ENCODE peak calls at places on chromosomes 3 and 15, in five cellular contexts. One of them, this sample, is unnamed.

GRCh38 chr3:189316296-189317019 is 144.7 kb downstream of the TPRG1 start:
- DNase-seq in activated gamma-delta T cell treated with Interleukin-2 at 50 U/mL for 16 hours: no peak
- DNase-seq in activated naive CD4-positive, alpha-beta T cell: no peak
- DNase-seq in AG04450: no peak
- DNase-seq in adrenal gland: no peak
- DNase-seq in this sample: peak; percentile 66

GRCh38 chr15:40702077-40702476 is 7.1 kb downstream of the RAD51 start:
- DNase-seq in activated gamma-delta T cell treated with Interleukin-2 at 50 U/mL for 16 hours: no peak
- DNase-seq in activated naive CD4-positive, alpha-beta T cell: no peak
- DNase-seq in AG04450: no peak
- DNase-seq in adrenal gland: no peak
- DNase-seq in this sample: no peak

GRCh38 chr15:75680007-75680789 is 32.5 kb downstream of the CSPG4 start:
- DNase-seq in activated gamma-delta T cell treated with Interleukin-2 at 50 U/mL for 16 hours: no peak
- DNase-seq in activated naive CD4-positive, alpha-beta T cell: no peak
- DNase-seq in AG04450: no peak
- DNase-seq in adrenal gland: no peak
- DNase-seq in this sample: no peak

GRCh38 chr3:180747805-180748361 is 68.6 kb upstream of the CCDC39 start:
- DNase-seq in activated gamma-delta T cell treated with Interleukin-2 at 50 U/mL for 16 hours: no peak
- DNase-seq in activated naive CD4-positive, alpha-beta T cell: no peak
- DNase-seq in AG04450: no peak
- DNase-seq in adrenal gland: no peak
- DNase-seq in this sample: no peak

GRCh38 chr3:184058029-184058428 is 5.2 kb downstream of the HTR3C start:
- DNase-seq in activated gamma-delta T cell treated with Interleukin-2 at 50 U/mL for 16 hours: no peak
- DNase-seq in activated naive CD4-positive, alpha-beta T cell: no peak
- DNase-seq in AG04450: no peak
- DNase-seq in adrenal gland: no peak
- DNase-seq in this sample: no peak

GRCh38 chr15:95843241-95843851 is 487.2 kb upstream of the NR2F2 start:
- DNase-seq in activated gamma-delta T cell treated with Interleukin-2 at 50 U/mL for 16 hours: no peak
- DNase-seq in activated naive CD4-positive, alpha-beta T cell: no peak
- DNase-seq in AG04450: no peak
- DNase-seq in adrenal gland: no peak
- DNase-seq in this sample: no peak

GRCh38 chr3:5115506-5116162 is 6.5 kb upstream of the ARL8B start:
- DNase-seq in activated gamma-delta T cell treated with Interleukin-2 at 50 U/mL for 16 hours: no peak
- DNase-seq in activated naive CD4-positive, alpha-beta T cell: no peak
- DNase-seq in AG04450: no peak
- DNase-seq in adrenal gland: no peak
- DNase-seq in this sample: no peak

GRCh38 chr3:126267169-126267975 is 87.0 kb upstream of the ALDH1L1 start:
- DNase-seq in activated gamma-delta T cell treated with Interleukin-2 at 50 U/mL for 16 hours: no peak
- DNase-seq in activated naive CD4-positive, alpha-beta T cell: no peak
- DNase-seq in AG04450: peak; percentile 84
- DNase-seq in adrenal gland: peak; percentile 74
- DNase-seq in this sample: peak; percentile 84

GRCh38 chr3:38519651-38520050 is 23.5 kb downstream of the EXOG start:
- DNase-seq in activated gamma-delta T cell treated with Interleukin-2 at 50 U/mL for 16 hours: peak; percentile 27
- DNase-seq in activated naive CD4-positive, alpha-beta T cell: no peak
- DNase-seq in AG04450: no peak
- DNase-seq in adrenal gland: no peak
- DNase-seq in this sample: no peak

GRCh38 chr3:101518421-101518871 is 5.4 kb upstream of the SENP7 start:
- DNase-seq in activated gamma-delta T cell treated with Interleukin-2 at 50 U/mL for 16 hours: peak; percentile 37
- DNase-seq in activated naive CD4-positive, alpha-beta T cell: no peak
- DNase-seq in AG04450: no peak
- DNase-seq in adrenal gland: no peak
- DNase-seq in this sample: no peak

GRCh38 chr3:37182816-37183215 is 8.4 kb upstream of the LRRFIP2 start:
- DNase-seq in activated gamma-delta T cell treated with Interleukin-2 at 50 U/mL for 16 hours: no peak
- DNase-seq in activated naive CD4-positive, alpha-beta T cell: no peak
- DNase-seq in AG04450: no peak
- DNase-seq in adrenal gland: no peak
- DNase-seq in this sample: no peak

GRCh38 chr3:33115024-33115768 is 1.4 kb downstream of the CRTAP start:
- DNase-seq in activated gamma-delta T cell treated with Interleukin-2 at 50 U/mL for 16 hours: no peak
- DNase-seq in activated naive CD4-positive, alpha-beta T cell: no peak
- DNase-seq in AG04450: peak; percentile 36
- DNase-seq in adrenal gland: peak; percentile 96
- DNase-seq in this sample: peak; percentile 88

GRCh38 chr3:15438988-15439387 is 11.6 kb downstream of the EAF1 start:
- DNase-seq in activated gamma-delta T cell treated with Interleukin-2 at 50 U/mL for 16 hours: no peak
- DNase-seq in activated naive CD4-positive, alpha-beta T cell: no peak
- DNase-seq in AG04450: no peak
- DNase-seq in adrenal gland: no peak
- DNase-seq in this sample: no peak

GRCh38 chr3:54681706-54682105 is 246.2 kb downstream of the LRTM1 start:
- DNase-seq in activated gamma-delta T cell treated with Interleukin-2 at 50 U/mL for 16 hours: no peak
- DNase-seq in activated naive CD4-positive, alpha-beta T cell: no peak
- DNase-seq in AG04450: no peak
- DNase-seq in adrenal gland: no peak
- DNase-seq in this sample: no peak

GRCh38 chr3:29427266-29428103 is 146.6 kb downstream of the RBMS3 start:
- DNase-seq in activated gamma-delta T cell treated with Interleukin-2 at 50 U/mL for 16 hours: no peak
- DNase-seq in activated naive CD4-positive, alpha-beta T cell: no peak
- DNase-seq in AG04450: no peak
- DNase-seq in adrenal gland: no peak
- DNase-seq in this sample: peak; percentile 9

GRCh38 chr3:78951546-78951945 is 816.3 kb downstream of the ROBO1 start:
- DNase-seq in activated gamma-delta T cell treated with Interleukin-2 at 50 U/mL for 16 hours: no peak
- DNase-seq in activated naive CD4-positive, alpha-beta T cell: no peak
- DNase-seq in AG04450: peak; percentile 81
- DNase-seq in adrenal gland: no peak
- DNase-seq in this sample: no peak

GRCh38 chr3:151468284-151468917 is 7.5 kb upstream of the IGSF10 start:
- DNase-seq in activated gamma-delta T cell treated with Interleukin-2 at 50 U/mL for 16 hours: peak; percentile 40
- DNase-seq in activated naive CD4-positive, alpha-beta T cell: no peak
- DNase-seq in AG04450: peak; percentile 42
- DNase-seq in adrenal gland: peak; percentile 65
- DNase-seq in this sample: peak; percentile 27

GRCh38 chr3:30421261-30421660 is 185.1 kb upstream of the TGFBR2 start:
- DNase-seq in activated gamma-delta T cell treated with Interleukin-2 at 50 U/mL for 16 hours: no peak
- DNase-seq in activated naive CD4-positive, alpha-beta T cell: no peak
- DNase-seq in AG04450: peak; percentile 27
- DNase-seq in adrenal gland: no peak
- DNase-seq in this sample: no peak

GRCh38 chr3:134427400-134428111 is 53.3 kb upstream of the AMOTL2 start:
- DNase-seq in activated gamma-delta T cell treated with Interleukin-2 at 50 U/mL for 16 hours: no peak
- DNase-seq in activated naive CD4-positive, alpha-beta T cell: no peak
- DNase-seq in AG04450: peak; percentile 99
- DNase-seq in adrenal gland: peak; percentile 59
- DNase-seq in this sample: peak; percentile 6

GRCh38 chr15:84944311-84944710 is 37.3 kb upstream of the PDE8A start:
- DNase-seq in activated gamma-delta T cell treated with Interleukin-2 at 50 U/mL for 16 hours: no peak
- DNase-seq in activated naive CD4-positive, alpha-beta T cell: no peak
- DNase-seq in AG04450: no peak
- DNase-seq in adrenal gland: no peak
- DNase-seq in this sample: no peak

GRCh38 chr3:124685481-124685880 is 44.8 kb upstream of the UMPS start:
- DNase-seq in activated gamma-delta T cell treated with Interleukin-2 at 50 U/mL for 16 hours: no peak
- DNase-seq in activated naive CD4-positive, alpha-beta T cell: no peak
- DNase-seq in AG04450: no peak
- DNase-seq in adrenal gland: no peak
- DNase-seq in this sample: no peak

GRCh38 chr3:174581551-174581950 is 277.6 kb upstream of the NAALADL2 start:
- DNase-seq in activated gamma-delta T cell treated with Interleukin-2 at 50 U/mL for 16 hours: no peak
- DNase-seq in activated naive CD4-positive, alpha-beta T cell: no peak
- DNase-seq in AG04450: no peak
- DNase-seq in adrenal gland: no peak
- DNase-seq in this sample: no peak

GRCh38 chr3:122915300-122916055 is 112.1 kb downstream of the SEMA5B start:
- DNase-seq in activated gamma-delta T cell treated with Interleukin-2 at 50 U/mL for 16 hours: no peak
- DNase-seq in activated naive CD4-positive, alpha-beta T cell: no peak
- DNase-seq in AG04450: no peak
- DNase-seq in adrenal gland: no peak
- DNase-seq in this sample: no peak

GRCh38 chr3:22907796-22908195 is 295.3 kb upstream of the UBE2E2 start:
- DNase-seq in activated gamma-delta T cell treated with Interleukin-2 at 50 U/mL for 16 hours: no peak
- DNase-seq in activated naive CD4-positive, alpha-beta T cell: no peak
- DNase-seq in AG04450: no peak
- DNase-seq in adrenal gland: no peak
- DNase-seq in this sample: no peak

GRCh38 chr15:79593119-79593869 is 161.2 kb downstream of the MINAR1 start:
- DNase-seq in activated gamma-delta T cell treated with Interleukin-2 at 50 U/mL for 16 hours: no peak
- DNase-seq in activated naive CD4-positive, alpha-beta T cell: no peak
- DNase-seq in AG04450: no peak
- DNase-seq in adrenal gland: peak; percentile 6
- DNase-seq in this sample: peak; percentile 4

GRCh38 chr3:12170207-12170606 is 11.5 kb upstream of the TIMP4 start:
- DNase-seq in activated gamma-delta T cell treated with Interleukin-2 at 50 U/mL for 16 hours: no peak
- DNase-seq in activated naive CD4-positive, alpha-beta T cell: no peak
- DNase-seq in AG04450: no peak
- DNase-seq in adrenal gland: no peak
- DNase-seq in this sample: peak; percentile 9

GRCh38 chr3:4069796-4070195 is 233.4 kb upstream of the SETMAR start:
- DNase-seq in activated gamma-delta T cell treated with Interleukin-2 at 50 U/mL for 16 hours: no peak
- DNase-seq in activated naive CD4-positive, alpha-beta T cell: no peak
- DNase-seq in AG04450: no peak
- DNase-seq in adrenal gland: no peak
- DNase-seq in this sample: no peak

GRCh38 chr3:33218446-33219174 is at the start of gene SUSD5:
- DNase-seq in activated gamma-delta T cell treated with Interleukin-2 at 50 U/mL for 16 hours: no peak
- DNase-seq in activated naive CD4-positive, alpha-beta T cell: no peak
- DNase-seq in AG04450: no peak
- DNase-seq in adrenal gland: peak; percentile 7
- DNase-seq in this sample: peak; percentile 45

GRCh38 chr15:28456476-28457395 is 76.0 kb downstream of the GOLGA8G start:
- DNase-seq in activated gamma-delta T cell treated with Interleukin-2 at 50 U/mL for 16 hours: no peak
- DNase-seq in activated naive CD4-positive, alpha-beta T cell: no peak
- DNase-seq in AG04450: no peak
- DNase-seq in adrenal gland: no peak
- DNase-seq in this sample: peak; percentile 3

GRCh38 chr3:153785901-153786300 is 335.3 kb upstream of the ARHGEF26 start:
- DNase-seq in activated gamma-delta T cell treated with Interleukin-2 at 50 U/mL for 16 hours: no peak
- DNase-seq in activated naive CD4-positive, alpha-beta T cell: no peak
- DNase-seq in AG04450: no peak
- DNase-seq in adrenal gland: no peak
- DNase-seq in this sample: no peak

GRCh38 chr3:158347966-158348365 is 223.0 kb upstream of the MLF1 start:
- DNase-seq in activated gamma-delta T cell treated with Interleukin-2 at 50 U/mL for 16 hours: no peak
- DNase-seq in activated naive CD4-positive, alpha-beta T cell: no peak
- DNase-seq in AG04450: no peak
- DNase-seq in adrenal gland: no peak
- DNase-seq in this sample: no peak

GRCh38 chr3:107978116-107979057 is 112.4 kb downstream of the CD47 start:
- DNase-seq in activated gamma-delta T cell treated with Interleukin-2 at 50 U/mL for 16 hours: no peak
- DNase-seq in activated naive CD4-positive, alpha-beta T cell: no peak
- DNase-seq in AG04450: no peak
- DNase-seq in adrenal gland: no peak
- DNase-seq in this sample: no peak

GRCh38 chr3:58429657-58430056 is 4.0 kb downstream of the PDHB start:
- DNase-seq in activated gamma-delta T cell treated with Interleukin-2 at 50 U/mL for 16 hours: no peak
- DNase-seq in activated naive CD4-positive, alpha-beta T cell: no peak
- DNase-seq in AG04450: peak; percentile 20
- DNase-seq in adrenal gland: no peak
- DNase-seq in this sample: no peak

GRCh38 chr3:133996251-133996661 is 33.5 kb downstream of the SLCO2A1 start:
- DNase-seq in activated gamma-delta T cell treated with Interleukin-2 at 50 U/mL for 16 hours: no peak
- DNase-seq in activated naive CD4-positive, alpha-beta T cell: no peak
- DNase-seq in AG04450: no peak
- DNase-seq in adrenal gland: no peak
- DNase-seq in this sample: peak; percentile 12

This sample was measured in thyroid gland.